ENCODE peak calls at places on chromosomes 2 and 18, in six cellular contexts. D, X, K, N, G and U are unnamed samples. For H3K4me1 and H3K9me3, the result is how much of the 10 kb centered on the place peaks cover.

GRCh38 chr2:203679401-203679800 is 27.0 kb upstream of the CD28 start:
- DNase-seq in D (no peak), X (no peak), K (no peak), N (no peak), G (no peak), U (no peak)

GRCh38 chr2:203782262-203782976 is 76.0 kb downstream of the CD28 start:
- DNase-seq in D (peak), X (peak), K (no peak), N (peak), G (peak), U (peak)

GRCh38 chr18:31977270-31977872 is 34.4 kb upstream of the TRAPPC8 start:
- DNase-seq in D (peak), X (no peak), K (no peak), N (peak), G (peak), U (no peak)

GRCh38 chr2:118119158-118119715 is 31.0 kb downstream of the INSIG2 start:
- DNase-seq in D (no peak), X (no peak), K (no peak), N (no peak), G (no peak), U (no peak)

GRCh38 chr18:50401888-50402287 is 27.0 kb downstream of the SKA1 start:
- DNase-seq in D (peak), X (peak), K (no peak), N (peak), G (peak), U (peak)

GRCh38 chr2:220034356-220035121 is 407.1 kb downstream of the SLC4A3 start:
- DNase-seq in D (peak), X (no peak), K (no peak), N (no peak), G (no peak), U (no peak)

GRCh38 chr2:138974651-138975050 is 194.5 kb upstream of the NXPH2 start:
- DNase-seq in D (peak), X (no peak), K (no peak), N (no peak), G (no peak), U (no peak)

GRCh38 chr2:234989183-234989701 is 37.4 kb downstream of the SH3BP4 start:
- DNase-seq in D (peak), X (peak), K (peak), N (peak), G (no peak), U (peak)

GRCh38 chr2:232309592-232309991 is 69.0 kb upstream of the ALPP start:
- DNase-seq in D (no peak), X (no peak), K (no peak), N (no peak), G (no peak), U (no peak)

GRCh38 chr2:207683879-207684627 is 27.4 kb upstream of the CCNYL1 start:
- DNase-seq in D (peak), X (no peak), K (no peak), N (peak), G (no peak), U (no peak)

GRCh38 chr2:10170256-10170655 is 47.7 kb downstream of the RRM2 start:
- DNase-seq in D (peak), X (no peak), K (no peak), N (no peak), G (peak), U (no peak)

GRCh38 chr2:150110548-150110947 is 376.9 kb downstream of the RND3 start:
- DNase-seq in D (no peak), X (no peak), K (no peak), N (no peak), G (no peak), U (no peak)

GRCh38 chr18:73749304-73749703 is 398.3 kb downstream of the FBXO15 start:
- DNase-seq in D (no peak), X (no peak), K (no peak), N (no peak), G (no peak), U (no peak)

GRCh38 chr2:64104944-64105343 is 39.3 kb downstream of the PELI1 start:
- DNase-seq in D (peak), X (no peak), K (no peak), N (no peak), G (no peak), U (no peak)

GRCh38 chr18:55839350-55839749 is 251.4 kb upstream of the TCF4 start:
- DNase-seq in D (peak), X (no peak), K (no peak), N (no peak), G (no peak), U (no peak)

GRCh38 chr2:62307469-62308389 is 111.8 kb downstream of the B3GNT2 start:
- DNase-seq in D (peak), X (peak), K (no peak), N (peak), G (no peak), U (no peak)

GRCh38 chr2:62306751-62307468 is 111.0 kb downstream of the B3GNT2 start:
- DNase-seq in D (peak), X (peak), K (no peak), N (peak), G (peak), U (no peak)

GRCh38 chr2:62305421-62306176 is 109.7 kb downstream of the B3GNT2 start:
- DNase-seq in D (no peak), X (no peak), K (no peak), N (no peak), G (peak), U (no peak)

GRCh38 chr2:62309465-62310091 is 113.7 kb downstream of the B3GNT2 start:
- DNase-seq in D (no peak), X (no peak), K (no peak), N (no peak), G (no peak), U (no peak)

GRCh38 chr2:62309081-62309464 is 113.2 kb downstream of the B3GNT2 start:
- DNase-seq in D (no peak), X (no peak), K (no peak), N (no peak), G (no peak), U (no peak)
- H3K4me1 ChIP-seq in D (under half), X (under half), K (under half), N (under half), G (under half), U (half or more)

DNA sequence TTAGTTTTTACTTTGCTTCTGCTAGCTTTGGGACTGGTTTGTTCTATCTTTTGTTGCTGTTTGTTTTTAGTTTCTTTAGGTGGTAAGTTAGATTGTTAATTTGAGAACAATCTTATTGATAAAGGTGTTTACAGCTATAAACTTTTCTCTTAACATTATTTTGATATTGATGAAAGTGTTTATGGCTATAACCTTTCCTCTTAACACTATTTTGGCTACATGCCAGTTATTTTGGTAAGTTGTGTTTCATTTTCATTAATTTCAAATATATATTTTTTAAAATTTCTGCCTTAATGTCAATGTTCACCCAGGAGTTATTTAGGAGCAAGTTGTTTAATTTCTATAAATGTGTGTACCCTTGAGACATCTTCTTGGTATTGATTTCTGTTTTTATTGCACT is 229.6 kb upstream of the SYT4 start:
- DNase-seq in D (no peak), X (no peak), K (no peak), N (no peak), G (no peak), U (no peak)
- H3K9me3 ChIP-seq in D (under half), X (under half), K (under half), N (under half), G (under half), U (half or more)

DNA sequence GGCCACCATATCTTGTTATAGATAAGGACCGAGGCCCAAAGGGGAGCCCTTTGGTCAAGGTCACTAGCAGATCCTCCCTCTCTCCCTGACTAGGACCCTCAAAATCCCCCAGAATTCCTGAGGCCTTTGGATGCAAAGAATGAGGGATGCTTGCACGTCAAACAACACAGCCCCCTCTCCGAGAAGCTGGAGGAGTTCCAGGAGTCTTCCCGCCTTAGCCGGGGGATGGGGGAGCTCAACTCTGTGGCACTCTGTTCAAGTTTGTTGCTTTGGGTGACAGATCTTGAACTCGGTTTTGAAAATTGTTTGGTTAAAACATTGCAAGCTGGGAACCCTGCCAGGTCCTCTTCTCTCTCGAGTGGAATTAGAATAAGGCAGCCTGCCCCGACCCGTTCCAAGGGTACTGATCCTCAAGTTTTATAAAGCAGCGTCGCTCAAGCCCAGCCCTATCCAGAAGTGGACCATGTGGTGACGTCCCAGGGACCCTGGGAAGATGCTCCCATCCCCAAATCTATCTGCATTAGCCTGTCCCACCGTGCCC is 244.1 kb downstream of the LOXHD1 start:
- DNase-seq in D (no peak), X (no peak), K (no peak), N (no peak), G (no peak), U (no peak)
- H3K4me1 ChIP-seq in D (under half), X (under half), K (under half), N (under half), G (half or more), U (under half)

GRCh38 chr2:201538025-201538424 is 86.5 kb downstream of the STRADB start:
- DNase-seq in D (no peak), X (no peak), K (no peak), N (no peak), G (no peak), U (no peak)

GRCh38 chr2:201536046-201536445 is 84.5 kb downstream of the STRADB start:
- DNase-seq in D (no peak), X (no peak), K (no peak), N (no peak), G (no peak), U (no peak)

GRCh38 chr2:201532686-201533304 is 81.3 kb downstream of the STRADB start:
- DNase-seq in D (peak), X (no peak), K (no peak), N (no peak), G (no peak), U (no peak)
- H3K9me3 ChIP-seq in D (under half), X (under half), K (under half), N (under half), G (under half), U (under half)

DNA sequence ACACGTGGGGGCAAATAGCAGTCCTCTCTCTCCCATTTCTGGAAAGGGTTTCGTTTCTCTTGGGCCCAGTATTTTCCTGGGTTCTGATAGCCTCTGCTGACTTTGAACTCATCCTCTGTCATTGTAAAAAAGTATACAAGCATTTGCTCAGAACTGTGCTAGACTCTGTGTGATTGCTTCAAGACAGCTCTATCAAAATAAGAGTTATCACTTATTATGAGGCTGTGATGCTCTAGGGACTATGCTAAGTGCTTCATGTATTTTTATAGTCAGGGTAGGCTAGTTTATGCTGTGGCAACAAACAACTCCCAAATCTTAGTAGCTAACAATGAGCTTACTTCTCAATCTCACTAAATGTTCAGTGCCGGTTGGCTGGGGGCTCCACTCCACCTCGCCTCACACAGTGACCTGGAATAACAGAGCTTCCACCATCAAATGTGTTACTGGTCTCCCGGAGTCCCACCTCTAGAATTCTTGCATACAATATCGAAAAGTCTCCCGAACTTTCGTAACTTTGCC is 110.8 kb upstream of the CDC42EP3 start:
- DNase-seq in D (no peak), X (no peak), K (no peak), N (no peak), G (no peak), U (no peak)
- H3K4me1 ChIP-seq in D (half or more), X (under half), K (under half), N (under half), G (under half), U (under half)

GRCh38 chr2:5562865-5563264 is 129.3 kb upstream of the SOX11 start:
- DNase-seq in D (no peak), X (no peak), K (no peak), N (no peak), G (no peak), U (no peak)
- H3K9me3 ChIP-seq in D (under half), X (under half), K (under half), N (under half), G (under half), U (under half)

DNA sequence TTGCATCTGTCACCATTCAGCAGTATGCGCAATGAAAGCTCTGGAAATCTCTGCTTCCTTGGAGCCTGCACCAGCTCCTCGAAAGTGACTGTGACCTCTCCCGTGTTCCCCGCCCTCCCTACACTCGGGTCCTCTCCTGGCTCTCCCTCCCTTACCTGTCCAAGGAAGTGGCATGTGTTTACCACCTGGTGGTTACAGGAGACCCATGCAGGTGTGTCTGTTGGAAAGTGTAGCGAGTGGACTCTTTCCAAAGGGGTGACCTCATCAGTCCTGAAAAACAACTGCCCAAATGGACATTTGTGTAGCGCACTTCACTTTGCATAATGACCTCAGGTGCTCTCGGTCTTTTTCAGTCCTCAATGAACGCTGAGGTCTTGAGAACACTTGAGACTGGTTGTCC is 133.1 kb downstream of the ACKR3 start:
- DNase-seq in D (no peak), X (peak), K (peak), N (no peak), G (no peak), U (no peak)
- H3K4me1 ChIP-seq in D (under half), X (under half), K (under half), N (under half), G (under half), U (under half)

GRCh38 chr2:98327776-98328175 is 18.5 kb upstream of the CNGA3 start:
- DNase-seq in D (no peak), X (no peak), K (no peak), N (no peak), G (no peak), U (no peak)

GRCh38 chr2:98329549-98329948 is 16.7 kb upstream of the CNGA3 start:
- DNase-seq in D (no peak), X (no peak), K (no peak), N (no peak), G (no peak), U (no peak)

DNA sequence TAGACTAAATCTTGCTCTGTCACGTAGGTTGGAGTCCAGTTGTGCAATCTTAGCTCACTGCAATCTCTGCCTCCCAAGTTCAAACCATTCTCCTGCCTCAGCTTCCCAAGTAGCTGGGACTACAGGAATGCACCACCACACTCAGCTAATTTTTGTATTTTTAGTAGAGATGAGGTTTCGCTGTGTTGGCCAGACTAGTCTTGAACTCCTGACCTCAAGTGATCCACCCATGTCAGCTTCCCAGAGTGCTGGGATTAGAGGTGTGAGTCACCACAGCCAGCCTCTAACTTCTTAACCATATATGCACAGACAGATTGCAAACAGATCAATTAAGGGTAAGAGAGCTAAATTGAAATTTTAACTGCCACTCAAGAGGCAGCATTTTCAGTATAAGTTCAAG is 22.1 kb upstream of the CNGA3 start:
- DNase-seq in D (no peak), X (no peak), K (no peak), N (no peak), G (no peak), U (no peak)
- H3K9me3 ChIP-seq in D (under half), X (under half), K (under half), N (under half), G (half or more), U (under half)

DNA sequence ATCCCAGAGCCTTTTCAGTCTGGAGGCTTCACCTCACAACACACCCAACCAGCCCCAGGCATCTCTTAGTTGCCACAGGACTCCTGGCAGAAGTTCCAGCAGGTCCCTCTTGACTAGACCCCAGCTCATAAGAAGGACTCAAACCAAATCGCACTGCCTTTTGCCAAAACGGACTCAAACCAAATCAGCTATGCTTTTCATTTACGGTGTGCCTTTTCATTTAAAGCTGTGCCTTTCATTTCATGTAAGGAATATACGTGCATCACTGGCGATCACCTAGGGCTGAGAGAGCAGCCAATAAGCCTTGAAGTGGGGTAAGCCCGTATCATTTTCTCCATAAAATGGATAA is 58.2 kb upstream of the EML4 start:
- DNase-seq in D (no peak), X (no peak), K (no peak), N (no peak), G (no peak), U (no peak)
- H3K4me1 ChIP-seq in D (under half), X (under half), K (under half), N (under half), G (under half), U (under half)

GRCh38 chr18:48485828-48486405 is 52.9 kb upstream of the CTIF start:
- DNase-seq in D (no peak), X (no peak), K (no peak), N (no peak), G (no peak), U (no peak)
- H3K9me3 ChIP-seq in D (under half), X (under half), K (under half), N (under half), G (under half), U (under half)